ENCODE peak calls at places on chromosomes 7 and 10, in ten cellular contexts. One of them, this sample, is unnamed.

GRCh38 chr10:101123815-101124617 is 7.1 kb upstream of the TLX1 start:
- DNase-seq in SW 1271: no peak
- DNase-seq in fibroblast of lung: no peak
- DNase-seq in NCI-H1092: no peak
- DNase-seq in amygdala: no peak
- DNase-seq in stimulated activated CD4-positive, alpha-beta T cell treated with anti-CD3 and anti-CD28 coated beads, Interleukin-15, amount 100 ng/mL, for 48 hours: no peak
- DNase-seq in myocyte: no peak
- DNase-seq in fibroblast of the aortic adventitia: no peak
- DNase-seq in activated CD4-positive, alpha-beta T cell treated with anti-CD3 and anti-CD28 coated beads for 48 hours: no peak
- DNase-seq in DMS153: no peak
- DNase-seq in this sample: no peak

GRCh38 chr7:138074121-138074520 is 2.1 kb upstream of the AKR1D1 start:
- DNase-seq in stimulated activated CD4-positive, alpha-beta T cell treated with anti-CD3 and anti-CD28 coated beads, Interleukin-15, amount 100 ng/mL, for 48 hours: no peak
- DNase-seq in NCI-H1092: no peak
- DNase-seq in myocyte: no peak
- DNase-seq in SW 1271: no peak
- DNase-seq in amygdala: no peak
- DNase-seq in fibroblast of the aortic adventitia: no peak
- DNase-seq in activated CD4-positive, alpha-beta T cell treated with anti-CD3 and anti-CD28 coated beads for 48 hours: no peak
- DNase-seq in DMS153: no peak
- DNase-seq in fibroblast of lung: no peak
- DNase-seq in this sample: no peak

GRCh38 chr10:130963786-130964522 is 347.6 kb downstream of the TCERG1L start:
- DNase-seq in DMS153: no peak
- DNase-seq in SW 1271: no peak
- DNase-seq in amygdala: no peak
- DNase-seq in activated CD4-positive, alpha-beta T cell treated with anti-CD3 and anti-CD28 coated beads for 48 hours: no peak
- DNase-seq in NCI-H1092: no peak
- DNase-seq in fibroblast of lung: no peak
- DNase-seq in fibroblast of the aortic adventitia: no peak
- DNase-seq in stimulated activated CD4-positive, alpha-beta T cell treated with anti-CD3 and anti-CD28 coated beads, Interleukin-15, amount 100 ng/mL, for 48 hours: no peak
- DNase-seq in myocyte: no peak
- DNase-seq in this sample: no peak

GRCh38 chr10:91885362-91886079 is 23.8 kb downstream of the FGFBP3 start:
- DNase-seq in stimulated activated CD4-positive, alpha-beta T cell treated with anti-CD3 and anti-CD28 coated beads, Interleukin-15, amount 100 ng/mL, for 48 hours: no peak
- DNase-seq in SW 1271: no peak
- DNase-seq in myocyte: no peak
- DNase-seq in DMS153: no peak
- DNase-seq in activated CD4-positive, alpha-beta T cell treated with anti-CD3 and anti-CD28 coated beads for 48 hours: no peak
- DNase-seq in amygdala: no peak
- DNase-seq in fibroblast of lung: no peak
- DNase-seq in fibroblast of the aortic adventitia: no peak
- DNase-seq in NCI-H1092: no peak
- DNase-seq in this sample: no peak

GRCh38 chr7:113710310-113711106 is 208.3 kb downstream of the PPP1R3A start:
- DNase-seq in fibroblast of lung: peak; percentile 89
- DNase-seq in activated CD4-positive, alpha-beta T cell treated with anti-CD3 and anti-CD28 coated beads for 48 hours: peak; percentile 41
- DNase-seq in SW 1271: peak; percentile 67
- DNase-seq in NCI-H1092: peak; percentile 80
- DNase-seq in myocyte: peak; percentile 90
- DNase-seq in DMS153: peak; percentile 62
- DNase-seq in fibroblast of the aortic adventitia: peak; percentile 88
- DNase-seq in amygdala: no peak
- DNase-seq in stimulated activated CD4-positive, alpha-beta T cell treated with anti-CD3 and anti-CD28 coated beads, Interleukin-15, amount 100 ng/mL, for 48 hours: peak; percentile 0
- DNase-seq in this sample: peak; percentile 75

GRCh38 chr10:80407836-80408197 is 534 bp upstream of the PRXL2A start:
- DNase-seq in amygdala: no peak
- DNase-seq in fibroblast of the aortic adventitia: no peak
- DNase-seq in NCI-H1092: no peak
- DNase-seq in fibroblast of lung: no peak
- DNase-seq in DMS153: no peak
- DNase-seq in myocyte: no peak
- DNase-seq in stimulated activated CD4-positive, alpha-beta T cell treated with anti-CD3 and anti-CD28 coated beads, Interleukin-15, amount 100 ng/mL, for 48 hours: peak; percentile 43
- DNase-seq in SW 1271: peak; percentile 38
- DNase-seq in activated CD4-positive, alpha-beta T cell treated with anti-CD3 and anti-CD28 coated beads for 48 hours: peak; percentile 77
- DNase-seq in this sample: peak; percentile 49

GRCh38 chr10:51057925-51058324 is 16.4 kb upstream of the PRKG1 start:
- DNase-seq in SW 1271: no peak
- DNase-seq in amygdala: no peak
- DNase-seq in DMS153: no peak
- DNase-seq in fibroblast of the aortic adventitia: no peak
- DNase-seq in stimulated activated CD4-positive, alpha-beta T cell treated with anti-CD3 and anti-CD28 coated beads, Interleukin-15, amount 100 ng/mL, for 48 hours: no peak
- DNase-seq in fibroblast of lung: no peak
- DNase-seq in myocyte: no peak
- DNase-seq in NCI-H1092: no peak
- DNase-seq in activated CD4-positive, alpha-beta T cell treated with anti-CD3 and anti-CD28 coated beads for 48 hours: no peak
- DNase-seq in this sample: no peak

GRCh38 chr7:47832105-47832715 is 116.1 kb downstream of the PKD1L1 start:
- DNase-seq in activated CD4-positive, alpha-beta T cell treated with anti-CD3 and anti-CD28 coated beads for 48 hours: no peak
- DNase-seq in DMS153: no peak
- DNase-seq in fibroblast of lung: no peak
- DNase-seq in NCI-H1092: no peak
- DNase-seq in fibroblast of the aortic adventitia: no peak
- DNase-seq in SW 1271: no peak
- DNase-seq in myocyte: no peak
- DNase-seq in stimulated activated CD4-positive, alpha-beta T cell treated with anti-CD3 and anti-CD28 coated beads, Interleukin-15, amount 100 ng/mL, for 48 hours: no peak
- DNase-seq in amygdala: no peak
- DNase-seq in this sample: no peak

GRCh38 chr10:65328486-65328885 is 1597.3 kb upstream of the LRRTM3 start:
- DNase-seq in stimulated activated CD4-positive, alpha-beta T cell treated with anti-CD3 and anti-CD28 coated beads, Interleukin-15, amount 100 ng/mL, for 48 hours: no peak
- DNase-seq in DMS153: no peak
- DNase-seq in SW 1271: no peak
- DNase-seq in NCI-H1092: no peak
- DNase-seq in fibroblast of the aortic adventitia: no peak
- DNase-seq in activated CD4-positive, alpha-beta T cell treated with anti-CD3 and anti-CD28 coated beads for 48 hours: no peak
- DNase-seq in fibroblast of lung: no peak
- DNase-seq in myocyte: no peak
- DNase-seq in amygdala: no peak
- DNase-seq in this sample: no peak

GRCh38 chr10:100980327-100981110 is 6.8 kb downstream of the MRPL43 start:
- DNase-seq in stimulated activated CD4-positive, alpha-beta T cell treated with anti-CD3 and anti-CD28 coated beads, Interleukin-15, amount 100 ng/mL, for 48 hours: no peak
- DNase-seq in SW 1271: no peak
- DNase-seq in fibroblast of the aortic adventitia: no peak
- DNase-seq in amygdala: no peak
- DNase-seq in activated CD4-positive, alpha-beta T cell treated with anti-CD3 and anti-CD28 coated beads for 48 hours: no peak
- DNase-seq in myocyte: no peak
- DNase-seq in NCI-H1092: no peak
- DNase-seq in DMS153: no peak
- DNase-seq in fibroblast of lung: no peak
- DNase-seq in this sample: no peak